ENCODE peak calls at places on chromosomes 6 and 20, in nine cellular contexts. One of them, this sample, is unnamed.

GRCh38 chr6:159535629-159536028 is 157.4 kb downstream of the SOD2 start:
- DNase-seq in CD4-positive, alpha-beta T cell: no peak
- DNase-seq in stomach: no peak
- DNase-seq in 8988T: no peak
- DNase-seq in dermis blood vessel endothelial cell: no peak
- DNase-seq in HEK293T: no peak
- DNase-seq in left ventricle myocardium superior: no peak
- DNase-seq in NCI-H524: no peak
- DNase-seq in T-cell: no peak
- DNase-seq in this sample: no peak

GRCh38 chr20:62122659-62123449 is 579 bp downstream of the LSM14B start:
- DNase-seq in stomach: peak; percentile 63
- DNase-seq in T-cell: no peak
- DNase-seq in 8988T: peak; percentile 74
- DNase-seq in dermis blood vessel endothelial cell: peak; percentile 40
- DNase-seq in HEK293T: peak; percentile 21
- DNase-seq in NCI-H524: peak; percentile 59
- DNase-seq in CD4-positive, alpha-beta T cell: peak; percentile 15
- DNase-seq in left ventricle myocardium superior: peak; percentile 62
- DNase-seq in this sample: no peak

GRCh38 chr6:34027445-34027936 is 118.4 kb downstream of the GRM4 start:
- DNase-seq in NCI-H524: peak; percentile 57
- DNase-seq in dermis blood vessel endothelial cell: peak; percentile 62
- DNase-seq in stomach: peak; percentile 71
- DNase-seq in 8988T: peak; percentile 98
- DNase-seq in left ventricle myocardium superior: peak; percentile 72
- DNase-seq in CD4-positive, alpha-beta T cell: peak; percentile 65
- DNase-seq in T-cell: peak; percentile 15
- DNase-seq in HEK293T: peak; percentile 74
- DNase-seq in this sample: peak; percentile 81

GRCh38 chr6:43799671-43800623 is 29.9 kb downstream of the VEGFA start:
- DNase-seq in NCI-H524: no peak
- DNase-seq in left ventricle myocardium superior: no peak
- DNase-seq in T-cell: no peak
- DNase-seq in CD4-positive, alpha-beta T cell: no peak
- DNase-seq in stomach: no peak
- DNase-seq in dermis blood vessel endothelial cell: no peak
- DNase-seq in HEK293T: no peak
- DNase-seq in 8988T: no peak
- DNase-seq in this sample: no peak

GRCh38 chr6:152267967-152268845 is 369.0 kb downstream of the SYNE1 start:
- DNase-seq in dermis blood vessel endothelial cell: peak; percentile 55
- DNase-seq in stomach: no peak
- DNase-seq in left ventricle myocardium superior: no peak
- DNase-seq in HEK293T: peak; percentile 25
- DNase-seq in NCI-H524: peak; percentile 57
- DNase-seq in T-cell: no peak
- DNase-seq in CD4-positive, alpha-beta T cell: no peak
- DNase-seq in 8988T: no peak
- DNase-seq in this sample: no peak

GRCh38 chr20:61757678-61758555 is 307.8 kb downstream of the TAF4 start:
- DNase-seq in left ventricle myocardium superior: no peak
- DNase-seq in HEK293T: no peak
- DNase-seq in dermis blood vessel endothelial cell: no peak
- DNase-seq in 8988T: no peak
- DNase-seq in stomach: no peak
- DNase-seq in NCI-H524: no peak
- DNase-seq in CD4-positive, alpha-beta T cell: no peak
- DNase-seq in T-cell: no peak
- DNase-seq in this sample: peak; percentile 65

GRCh38 chr20:48783533-48784272 is 44.1 kb downstream of the PREX1 start:
- DNase-seq in stomach: no peak
- DNase-seq in NCI-H524: no peak
- DNase-seq in CD4-positive, alpha-beta T cell: no peak
- DNase-seq in 8988T: no peak
- DNase-seq in T-cell: peak; percentile 49
- DNase-seq in left ventricle myocardium superior: no peak
- DNase-seq in dermis blood vessel endothelial cell: no peak
- DNase-seq in HEK293T: no peak
- DNase-seq in this sample: no peak

GRCh38 chr6:37838209-37838921 is 18.8 kb downstream of the ZFAND3 start:
- DNase-seq in NCI-H524: no peak
- DNase-seq in CD4-positive, alpha-beta T cell: no peak
- DNase-seq in HEK293T: no peak
- DNase-seq in stomach: no peak
- DNase-seq in 8988T: no peak
- DNase-seq in left ventricle myocardium superior: no peak
- DNase-seq in dermis blood vessel endothelial cell: no peak
- DNase-seq in T-cell: no peak
- DNase-seq in this sample: no peak

GRCh38 chr20:20941468-20941889 is 164.7 kb downstream of the LINC00237 start:
- DNase-seq in CD4-positive, alpha-beta T cell: no peak
- DNase-seq in 8988T: no peak
- DNase-seq in left ventricle myocardium superior: no peak
- DNase-seq in NCI-H524: no peak
- DNase-seq in stomach: no peak
- DNase-seq in dermis blood vessel endothelial cell: no peak
- DNase-seq in HEK293T: no peak
- DNase-seq in T-cell: no peak
- DNase-seq in this sample: no peak

GRCh38 chr6:49553353-49553752 is 2.9 kb downstream of the C6orf141 start:
- DNase-seq in dermis blood vessel endothelial cell: peak; percentile 25
- DNase-seq in T-cell: no peak
- DNase-seq in 8988T: no peak
- DNase-seq in left ventricle myocardium superior: no peak
- DNase-seq in stomach: no peak
- DNase-seq in CD4-positive, alpha-beta T cell: no peak
- DNase-seq in NCI-H524: no peak
- DNase-seq in HEK293T: no peak
- DNase-seq in this sample: no peak

GRCh38 chr6:108690326-108691000 is 129.7 kb downstream of the FOXO3 start:
- DNase-seq in NCI-H524: no peak
- DNase-seq in left ventricle myocardium superior: no peak
- DNase-seq in 8988T: no peak
- DNase-seq in HEK293T: no peak
- DNase-seq in stomach: no peak
- DNase-seq in T-cell: no peak
- DNase-seq in CD4-positive, alpha-beta T cell: no peak
- DNase-seq in dermis blood vessel endothelial cell: peak; percentile 20
- DNase-seq in this sample: no peak

GRCh38 chr6:91276315-91276714 is 689.4 kb upstream of the MAP3K7 start:
- DNase-seq in 8988T: no peak
- DNase-seq in CD4-positive, alpha-beta T cell: no peak
- DNase-seq in T-cell: no peak
- DNase-seq in HEK293T: peak; percentile 40
- DNase-seq in stomach: no peak
- DNase-seq in left ventricle myocardium superior: no peak
- DNase-seq in dermis blood vessel endothelial cell: peak; percentile 8
- DNase-seq in NCI-H524: peak; percentile 42
- DNase-seq in this sample: no peak

GRCh38 chr6:140283197-140283596 is 908.7 kb upstream of the CITED2 start:
- DNase-seq in CD4-positive, alpha-beta T cell: no peak
- DNase-seq in T-cell: no peak
- DNase-seq in 8988T: no peak
- DNase-seq in NCI-H524: no peak
- DNase-seq in dermis blood vessel endothelial cell: no peak
- DNase-seq in stomach: no peak
- DNase-seq in HEK293T: no peak
- DNase-seq in left ventricle myocardium superior: no peak
- DNase-seq in this sample: no peak

GRCh38 chr6:148441454-148441911 is 98.8 kb downstream of the SASH1 start:
- DNase-seq in 8988T: no peak
- DNase-seq in dermis blood vessel endothelial cell: peak; percentile 94
- DNase-seq in HEK293T: no peak
- DNase-seq in stomach: no peak
- DNase-seq in NCI-H524: no peak
- DNase-seq in T-cell: no peak
- DNase-seq in CD4-positive, alpha-beta T cell: no peak
- DNase-seq in left ventricle myocardium superior: no peak
- DNase-seq in this sample: no peak

GRCh38 chr6:106557837-106558236 is 71.5 kb downstream of the RTN4IP1 start:
- DNase-seq in T-cell: no peak
- DNase-seq in stomach: no peak
- DNase-seq in NCI-H524: no peak
- DNase-seq in 8988T: no peak
- DNase-seq in HEK293T: no peak
- DNase-seq in left ventricle myocardium superior: no peak
- DNase-seq in dermis blood vessel endothelial cell: no peak
- DNase-seq in CD4-positive, alpha-beta T cell: no peak
- DNase-seq in this sample: no peak

GRCh38 chr6:169961772-169962561 is 210.5 kb downstream of the ERMARD start:
- DNase-seq in CD4-positive, alpha-beta T cell: peak; percentile 15
- DNase-seq in 8988T: peak; percentile 17
- DNase-seq in NCI-H524: no peak
- DNase-seq in HEK293T: no peak
- DNase-seq in left ventricle myocardium superior: peak; percentile 70
- DNase-seq in dermis blood vessel endothelial cell: peak; percentile 64
- DNase-seq in T-cell: no peak
- DNase-seq in stomach: peak; percentile 24
- DNase-seq in this sample: peak; percentile 83

GRCh38 chr6:154370545-154370944 is 13.9 kb upstream of the IPCEF1 start:
- DNase-seq in stomach: no peak
- DNase-seq in CD4-positive, alpha-beta T cell: no peak
- DNase-seq in T-cell: no peak
- DNase-seq in 8988T: no peak
- DNase-seq in HEK293T: peak; percentile 61
- DNase-seq in NCI-H524: peak; percentile 49
- DNase-seq in dermis blood vessel endothelial cell: peak; percentile 61
- DNase-seq in left ventricle myocardium superior: no peak
- DNase-seq in this sample: no peak

GRCh38 chr6:87539554-87539953 is 50.2 kb downstream of the RARS2 start:
- DNase-seq in CD4-positive, alpha-beta T cell: no peak
- DNase-seq in HEK293T: no peak
- DNase-seq in dermis blood vessel endothelial cell: no peak
- DNase-seq in T-cell: no peak
- DNase-seq in left ventricle myocardium superior: no peak
- DNase-seq in NCI-H524: no peak
- DNase-seq in 8988T: no peak
- DNase-seq in stomach: no peak
- DNase-seq in this sample: no peak

GRCh38 chr6:38801305-38801704 is 86.2 kb downstream of the DNAH8 start:
- DNase-seq in HEK293T: no peak
- DNase-seq in left ventricle myocardium superior: no peak
- DNase-seq in CD4-positive, alpha-beta T cell: no peak
- DNase-seq in 8988T: no peak
- DNase-seq in T-cell: no peak
- DNase-seq in NCI-H524: peak; percentile 76
- DNase-seq in dermis blood vessel endothelial cell: no peak
- DNase-seq in stomach: no peak
- DNase-seq in this sample: no peak

GRCh38 chr20:59010995-59011873 is 4.2 kb upstream of the CTSZ start:
- DNase-seq in 8988T: no peak
- DNase-seq in dermis blood vessel endothelial cell: peak; percentile 97
- DNase-seq in T-cell: no peak
- DNase-seq in HEK293T: no peak
- DNase-seq in left ventricle myocardium superior: peak; percentile 38
- DNase-seq in NCI-H524: no peak
- DNase-seq in CD4-positive, alpha-beta T cell: no peak
- DNase-seq in stomach: peak; percentile 25
- DNase-seq in this sample: peak; percentile 81

GRCh38 chr6:139778688-139779087 is 404.2 kb upstream of the CITED2 start:
- DNase-seq in CD4-positive, alpha-beta T cell: no peak
- DNase-seq in 8988T: no peak
- DNase-seq in NCI-H524: peak; percentile 86
- DNase-seq in stomach: no peak
- DNase-seq in dermis blood vessel endothelial cell: peak; percentile 54
- DNase-seq in T-cell: no peak
- DNase-seq in HEK293T: no peak
- DNase-seq in left ventricle myocardium superior: no peak
- DNase-seq in this sample: no peak

GRCh38 chr6:157514659-157515496 is 133.9 kb downstream of the ZDHHC14 start:
- DNase-seq in CD4-positive, alpha-beta T cell: no peak
- DNase-seq in T-cell: no peak
- DNase-seq in 8988T: peak; percentile 42
- DNase-seq in NCI-H524: no peak
- DNase-seq in stomach: no peak
- DNase-seq in left ventricle myocardium superior: no peak
- DNase-seq in HEK293T: no peak
- DNase-seq in dermis blood vessel endothelial cell: peak; percentile 98
- DNase-seq in this sample: no peak

GRCh38 chr6:168179133-168179532 is 100.1 kb upstream of the FRMD1 start:
- DNase-seq in HEK293T: no peak
- DNase-seq in NCI-H524: no peak
- DNase-seq in left ventricle myocardium superior: no peak
- DNase-seq in 8988T: no peak
- DNase-seq in T-cell: no peak
- DNase-seq in stomach: no peak
- DNase-seq in dermis blood vessel endothelial cell: no peak
- DNase-seq in CD4-positive, alpha-beta T cell: no peak
- DNase-seq in this sample: no peak

GRCh38 chr6:40930555-40930954 is 108.5 kb downstream of the UNC5CL start:
- DNase-seq in stomach: peak; percentile 38
- DNase-seq in 8988T: no peak
- DNase-seq in T-cell: no peak
- DNase-seq in HEK293T: no peak
- DNase-seq in CD4-positive, alpha-beta T cell: no peak
- DNase-seq in dermis blood vessel endothelial cell: no peak
- DNase-seq in left ventricle myocardium superior: no peak
- DNase-seq in NCI-H524: no peak
- DNase-seq in this sample: peak; percentile 52

GRCh38 chr6:26312096-26312463 is 52.9 kb upstream of the BTN3A2 start:
- DNase-seq in HEK293T: no peak
- DNase-seq in NCI-H524: peak; percentile 51
- DNase-seq in 8988T: no peak
- DNase-seq in T-cell: no peak
- DNase-seq in dermis blood vessel endothelial cell: peak; percentile 37
- DNase-seq in stomach: no peak
- DNase-seq in left ventricle myocardium superior: no peak
- DNase-seq in CD4-positive, alpha-beta T cell: no peak
- DNase-seq in this sample: no peak

GRCh38 chr6:17574871-17575560 is 25.1 kb upstream of the FAM8A1 start:
- DNase-seq in T-cell: no peak
- DNase-seq in 8988T: no peak
- DNase-seq in dermis blood vessel endothelial cell: no peak
- DNase-seq in NCI-H524: no peak
- DNase-seq in HEK293T: no peak
- DNase-seq in CD4-positive, alpha-beta T cell: no peak
- DNase-seq in left ventricle myocardium superior: no peak
- DNase-seq in stomach: no peak
- DNase-seq in this sample: no peak

GRCh38 chr6:169652896-169653295 is 48.9 kb downstream of the WDR27 start:
- DNase-seq in 8988T: no peak
- DNase-seq in dermis blood vessel endothelial cell: no peak
- DNase-seq in stomach: no peak
- DNase-seq in left ventricle myocardium superior: no peak
- DNase-seq in T-cell: no peak
- DNase-seq in HEK293T: no peak
- DNase-seq in NCI-H524: no peak
- DNase-seq in CD4-positive, alpha-beta T cell: no peak
- DNase-seq in this sample: peak; percentile 44

GRCh38 chr6:118859517-118860064 is 34.4 kb upstream of the ASF1A start:
- DNase-seq in NCI-H524: no peak
- DNase-seq in HEK293T: no peak
- DNase-seq in CD4-positive, alpha-beta T cell: no peak
- DNase-seq in left ventricle myocardium superior: no peak
- DNase-seq in T-cell: no peak
- DNase-seq in stomach: no peak
- DNase-seq in 8988T: no peak
- DNase-seq in dermis blood vessel endothelial cell: no peak
- DNase-seq in this sample: no peak

This sample was measured in aorta.